ENCODE peak calls at places on chromosomes 6 and 20, in four cellular contexts. Q, S, N and V are unnamed samples.

GRCh38 chr20:61778485-61778863 is 287.2 kb downstream of the TAF4 start:
- DNase-seq in Q (no peak), S (no peak), N (no peak), V (no peak)

GRCh38 chr20:44081476-44081875 is 105.5 kb downstream of the JPH2 start:
- DNase-seq in Q (no peak), S (no peak), N (no peak), V (no peak)

GRCh38 chr20:48709744-48710143 is 118.1 kb downstream of the PREX1 start:
- DNase-seq in Q (no peak), S (peak; percentile 42), N (no peak), V (no peak)

GRCh38 chr20:25643735-25644134 is 19.9 kb upstream of the NANP start:
- DNase-seq in Q (no peak), S (no peak), N (no peak), V (no peak)

GRCh38 chr6:22251331-22251730 is 45.5 kb downstream of the PRL start:
- DNase-seq in Q (peak; percentile 22), S (peak; percentile 72), N (no peak), V (no peak)

GRCh38 chr6:166761801-166762200 is 134.8 kb upstream of the RPS6KA2 start:
- DNase-seq in Q (no peak), S (no peak), N (no peak), V (no peak)

GRCh38 chr6:169833258-169833794 is 81.9 kb downstream of the ERMARD start:
- DNase-seq in Q (no peak), S (no peak), N (no peak), V (no peak)

GRCh38 chr6:40903456-40903855 is 135.6 kb downstream of the UNC5CL start:
- DNase-seq in Q (no peak), S (no peak), N (no peak), V (no peak)

GRCh38 chr6:138485586-138486248 is 13.6 kb downstream of the NHSL1 start:
- DNase-seq in Q (no peak), S (no peak), N (no peak), V (no peak)

GRCh38 chr6:139443226-139444112 is 69.0 kb upstream of the CITED2 start:
- DNase-seq in Q (no peak), S (no peak), N (no peak), V (no peak)

GRCh38 chr6:56521454-56521853 is 121.2 kb downstream of the DST start:
- DNase-seq in Q (no peak), S (no peak), N (no peak), V (peak; percentile 82)

GRCh38 chr20:43695571-43695970 is 28.7 kb downstream of the MYBL2 start:
- DNase-seq in Q (no peak), S (no peak), N (no peak), V (no peak)

GRCh38 chr6:39553811-39554802 is 171.1 kb downstream of the KIF6 start:
- DNase-seq in Q (peak; percentile 32), S (no peak), N (no peak), V (no peak)
- H3K4me3 ChIP-seq in Q (no peak overlapping the region), S (no peak overlapping the region), N (no peak overlapping the region), V (no peak overlapping the region)

DNA sequence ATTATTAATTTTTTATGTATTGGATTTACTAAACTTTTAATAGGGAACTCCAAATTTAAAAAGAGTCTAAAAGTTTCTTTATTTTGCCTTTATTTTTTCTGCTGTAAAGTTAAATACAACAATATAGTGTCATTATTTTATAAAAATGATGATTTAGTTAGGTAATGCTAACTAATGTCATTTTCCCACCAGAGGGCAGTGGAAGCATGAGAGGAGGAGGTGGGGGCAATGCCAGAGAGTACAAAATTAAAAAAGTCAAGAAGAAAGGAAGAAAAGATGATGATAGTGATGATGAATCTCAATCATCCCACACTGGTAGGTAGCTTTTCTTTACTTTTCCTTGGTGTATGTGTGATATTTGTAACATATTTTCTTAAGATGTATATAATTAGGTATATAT is 20.2 kb upstream of the FHL5 start:
- DNase-seq in Q (no peak), S (peak; percentile 15), N (no peak), V (no peak)
- TF ChIP-seq CTCF in Q (peak; percentile 49), S (peak; percentile 43), N (peak; percentile 60), V (peak; percentile 49)

DNA sequence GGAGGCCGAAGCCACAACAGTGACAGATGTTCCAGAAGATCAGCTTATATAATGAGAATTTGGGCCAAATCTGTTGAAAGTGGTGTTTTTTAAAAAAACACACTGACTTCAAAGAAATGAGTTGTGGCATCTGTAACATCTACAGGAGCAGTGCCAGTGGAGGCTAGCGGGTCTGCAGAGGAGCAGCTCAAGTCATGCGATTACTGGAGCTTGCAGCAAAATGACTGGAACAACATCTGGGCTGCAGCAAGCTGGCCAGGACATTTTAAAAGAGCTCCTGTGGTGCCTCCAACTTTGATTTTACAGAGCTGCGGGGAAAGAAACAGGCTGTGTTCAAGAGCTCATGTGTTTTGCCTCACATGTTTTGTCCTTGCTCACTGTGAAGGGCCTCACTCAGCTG is 57.2 kb downstream of the TBX18 start:
- DNase-seq in Q (no peak), S (no peak), N (no peak), V (no peak)
- H3K4me3 ChIP-seq in Q (no peak overlapping the region), S (no peak overlapping the region), N (no peak overlapping the region), V (no peak overlapping the region)

GRCh38 chr6:142534484-142534883 is 232.7 kb downstream of the ADGRG6 start:
- DNase-seq in Q (no peak), S (no peak), N (no peak), V (no peak)

GRCh38 chr6:142542704-142543233 is 241.0 kb downstream of the ADGRG6 start:
- DNase-seq in Q (peak; percentile 8), S (peak; percentile 82), N (peak; percentile 36), V (peak; percentile 59)

GRCh38 chr6:142543576-142543975 is 241.8 kb downstream of the ADGRG6 start:
- DNase-seq in Q (no peak), S (no peak), N (no peak), V (no peak)

DNA sequence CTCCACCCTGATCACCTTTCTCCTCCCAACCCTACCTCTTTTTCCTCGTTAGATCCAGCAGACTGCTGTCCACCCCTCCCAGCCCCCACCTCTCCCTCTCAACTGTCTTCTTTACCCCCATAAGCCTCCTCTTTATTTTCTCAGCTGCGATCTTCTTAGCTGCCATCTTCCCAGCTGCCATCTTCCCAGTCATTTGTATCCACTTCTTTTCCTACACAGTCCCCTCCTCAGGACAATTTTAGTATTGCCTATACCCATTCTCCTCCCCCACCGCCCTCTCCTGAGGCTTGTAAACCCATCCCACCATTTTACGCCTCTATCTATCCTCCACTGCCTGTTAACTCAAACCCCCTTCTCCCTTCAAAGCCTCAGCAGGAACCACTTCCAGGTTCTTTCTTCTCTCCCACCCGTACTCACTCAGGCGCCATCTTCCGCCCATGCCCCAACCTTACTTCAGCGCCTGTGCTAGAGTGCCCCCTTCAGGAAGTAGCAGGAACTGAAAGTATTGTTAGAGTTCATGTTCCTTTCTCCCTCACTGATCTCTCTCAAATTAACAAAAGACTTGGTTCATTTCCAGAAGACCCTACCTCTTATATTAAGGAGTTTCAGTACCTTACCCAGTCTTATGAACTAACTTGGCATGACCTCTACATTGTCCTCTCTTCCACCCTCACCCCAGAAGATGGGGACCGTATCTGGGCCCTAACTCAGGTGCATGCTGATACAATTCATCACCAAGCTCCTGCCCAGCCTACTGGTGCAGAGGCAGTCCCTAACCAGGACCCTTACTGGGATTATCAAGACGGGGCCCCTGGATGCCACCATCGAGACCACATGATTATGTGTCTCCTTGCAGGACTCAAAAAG is 236.0 kb downstream of the ADGRG6 start:
- DNase-seq in Q (no peak), S (peak; percentile 36), N (peak; percentile 34), V (no peak)
- TF ChIP-seq CTCF in Q (peak; percentile 23), S (peak; percentile 48), N (peak; percentile 86), V (peak; percentile 66)

GRCh38 chr6:131694832-131695426 is 6.3 kb downstream of the OR2A4 start:
- DNase-seq in Q (peak; percentile 63), S (peak; percentile 76), N (peak; percentile 47), V (peak; percentile 37)

GRCh38 chr6:131688286-131688685 is 12.9 kb downstream of the OR2A4 start:
- DNase-seq in Q (no peak), S (no peak), N (no peak), V (no peak)

GRCh38 chr6:131692589-131692988 is 8.6 kb downstream of the OR2A4 start:
- DNase-seq in Q (no peak), S (no peak), N (no peak), V (no peak)

GRCh38 chr6:131696956-131697355 is 4.2 kb downstream of the OR2A4 start:
- DNase-seq in Q (no peak), S (no peak), N (no peak), V (no peak)

GRCh38 chr6:131693384-131693783 is 7.8 kb downstream of the OR2A4 start:
- DNase-seq in Q (no peak), S (no peak), N (no peak), V (peak; percentile 15)
- H3K4me3 ChIP-seq in Q (no peak overlapping the region), S (no peak overlapping the region), N (no peak overlapping the region), V (no peak overlapping the region)

DNA sequence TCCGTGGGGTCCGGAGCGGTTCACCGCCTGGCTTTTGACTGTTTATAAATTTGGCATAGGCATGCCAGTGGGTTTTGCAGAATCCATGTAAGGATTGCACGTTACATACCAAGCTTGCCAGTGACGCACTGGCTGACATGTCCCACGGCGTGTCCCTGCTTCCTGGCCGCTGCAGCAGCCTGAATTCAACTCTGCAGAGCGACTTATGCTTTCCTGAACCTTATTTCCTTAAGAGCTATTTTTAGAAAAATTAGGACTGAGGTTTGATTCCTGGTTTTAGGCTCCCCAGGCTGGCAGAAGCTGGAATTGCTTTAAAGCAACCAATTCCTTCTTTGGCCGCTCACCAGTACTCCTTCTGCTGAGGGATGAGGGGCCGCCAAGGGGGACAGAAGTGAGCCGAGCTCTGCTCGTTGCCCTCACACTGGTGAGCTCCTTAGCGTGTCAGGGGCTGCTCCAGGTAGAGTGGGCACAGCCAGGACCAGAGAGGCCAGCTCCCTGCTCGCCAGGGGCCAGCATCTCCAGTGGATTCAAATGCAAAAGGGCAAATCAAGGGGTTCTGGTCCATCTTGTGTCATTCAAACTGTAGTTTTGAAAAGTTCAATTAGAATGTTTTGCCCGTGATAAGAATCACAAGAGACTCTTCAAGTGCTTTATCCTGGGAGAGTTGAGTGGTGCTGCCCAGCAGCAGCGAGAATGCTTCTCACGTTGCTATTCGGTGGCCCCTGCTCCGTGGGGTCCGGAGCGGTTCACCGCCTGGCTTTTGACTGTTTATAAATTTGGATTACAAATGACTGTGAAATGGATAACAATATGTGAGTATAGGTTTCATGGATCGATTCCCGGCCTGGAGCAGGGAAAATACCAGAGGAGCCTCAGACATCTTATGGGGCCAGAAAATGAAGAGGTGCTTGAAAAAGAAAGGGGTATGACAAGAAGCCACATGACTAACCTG is 17.5 kb upstream of the IRF4 start:
- DNase-seq in Q (no peak), S (peak; percentile 10), N (no peak), V (no peak)
- TF ChIP-seq CTCF in Q (peak; percentile 26), S (peak; percentile 6), N (no peak), V (peak; percentile 34)

GRCh38 chr20:45416917-45417316 is 976 bp downstream of the PIGT start:
- DNase-seq in Q (no peak), S (no peak), N (no peak), V (no peak)
- H3K4me3 ChIP-seq in Q (peak overlapping the region; percentile 86), S (peak overlapping the region; percentile 94), N (peak overlapping the region; percentile 96), V (peak overlapping the region; percentile 83)